ENCODE peak calls at places on chromosomes 6 and 20, in five cellular contexts. K is mesenchymal stem cell, S is HS-5, L is GDM1, Q is GM13976. B is an unnamed sample.
A peak's percentile ranks its signal among the peaks of the same experiment; 100 is the strongest.

GRCh38 chr6:134240664-134241431 is 77.1 kb downstream of the SGK1 start:
- DNase-seq in K (no peak), S (no peak), L (no peak), Q (no peak), B (no peak)

GRCh38 chr6:25122622-25123237 is 156.4 kb upstream of the CARMIL1 start:
- DNase-seq in K (no peak), S (no peak), L (no peak), Q (no peak), B (no peak)

GRCh38 chr6:43723737-43724295 is 36.2 kb upstream of the MRPS18A start:
- DNase-seq in K (peak; percentile 61), S (no peak), L (peak; percentile 59), Q (peak; percentile 85), B (no peak)

GRCh38 chr20:5730131-5730530 is 20.1 kb upstream of the SHLD1 start:
- DNase-seq in K (no peak), S (no peak), L (no peak), Q (no peak), B (no peak)

GRCh38 chr6:140987364-140988135 is 1145.2 kb upstream of the GJE1 start:
- DNase-seq in K (no peak), S (no peak), L (no peak), Q (no peak), B (no peak)

GRCh38 chr6:20367716-20368485 is 33.8 kb upstream of the E2F3 start:
- DNase-seq in K (peak; percentile 32), S (no peak), L (no peak), Q (no peak), B (no peak)

GRCh38 chr6:34391711-34392496 is 565 bp downstream of the NUDT3 start:
- DNase-seq in K (peak; percentile 68), S (no peak), L (peak; percentile 55), Q (peak; percentile 67), B (no peak)

GRCh38 chr6:159829515-159829914 is 29.4 kb downstream of the PNLDC1 start:
- DNase-seq in K (no peak), S (no peak), L (peak; percentile 18), Q (no peak), B (no peak)

GRCh38 chr6:12288211-12288618 is 1.9 kb upstream of the EDN1 start:
- DNase-seq in K (no peak), S (no peak), L (no peak), Q (no peak), B (no peak)

GRCh38 chr6:134750669-134751068 is 199.2 kb downstream of the ALDH8A1 start:
- DNase-seq in K (peak; percentile 26), S (no peak), L (no peak), Q (no peak), B (no peak)

GRCh38 chr20:62570403-62570802 is 71.9 kb upstream of the SLCO4A1 start:
- DNase-seq in K (no peak), S (no peak), L (no peak), Q (no peak), B (no peak)

GRCh38 chr6:37514377-37514776 is 14.7 kb upstream of the CCDC167 start:
- DNase-seq in K (peak; percentile 54), S (peak; percentile 46), L (no peak), Q (no peak), B (no peak)

GRCh38 chr6:51314965-51315364 is 496.3 kb downstream of the TFAP2B start:
- DNase-seq in K (no peak), S (no peak), L (no peak), Q (no peak), B (no peak)

GRCh38 chr6:5302995-5303622 is 41.8 kb downstream of the FARS2 start:
- DNase-seq in K (peak; percentile 30), S (no peak), L (peak; percentile 8), Q (peak; percentile 60), B (no peak)

GRCh38 chr6:31736026-31736767 is at the start of gene CLIC1:
- DNase-seq in K (peak; percentile 91), S (no peak), L (peak; percentile 84), Q (peak; percentile 86), B (no peak)

GRCh38 chr20:19552144-19552895 is 205.7 kb upstream of the RIN2 start:
- DNase-seq in K (no peak), S (no peak), L (no peak), Q (no peak), B (no peak)

GRCh38 chr6:84549912-84550311 is 214.5 kb downstream of the TBX18 start:
- DNase-seq in K (no peak), S (no peak), L (no peak), Q (no peak), B (no peak)

GRCh38 chr6:132763269-132763668 is 5.6 kb upstream of the VNN2 start:
- DNase-seq in K (peak; percentile 45), S (no peak), L (peak; percentile 59), Q (peak; percentile 63), B (no peak)

GRCh38 chr6:163405412-163406309 is 8.9 kb upstream of the QKI start:
- DNase-seq in K (peak; percentile 25), S (no peak), L (peak; percentile 36), Q (peak; percentile 46), B (peak; percentile 72)

B was measured in amygdala.